ENCODE peak calls at places on chromosome 14, in seven cellular contexts. G is lower lobe of right lung, I is psoas muscle, R is stomach, T is adrenal gland, P is hepatocyte, H is PC-9. Q is an unnamed sample.

GRCh38 chr14:28766505-28767238 is at the start of gene FOXG1:
- DNase-seq in G (peak; percentile 12), I (peak; percentile 50), R (no peak), T (no peak), P (no peak), H (no peak), Q (peak; percentile 64)

GRCh38 chr14:69326611-69327010 is 66.7 kb downstream of the GALNT16 start:
- DNase-seq in G (no peak), I (no peak), R (no peak), T (no peak), P (no peak), H (no peak), Q (no peak)

GRCh38 chr14:79278798-79279644 is 932.3 kb downstream of the DIO2 start:
- DNase-seq in G (peak; percentile 88), I (peak; percentile 47), R (peak; percentile 84), T (peak; percentile 57), P (peak; percentile 93), H (peak; percentile 42), Q (peak; percentile 72)

GRCh38 chr14:20848316-20848954 is 42.8 kb upstream of the RNASE3 start:
- DNase-seq in G (no peak), I (no peak), R (no peak), T (no peak), P (peak; percentile 41), H (peak; percentile 31), Q (no peak)

GRCh38 chr14:24369463-24369862 is 1.5 kb downstream of the NFATC4 start:
- DNase-seq in G (no peak), I (no peak), R (no peak), T (no peak), P (no peak), H (no peak), Q (no peak)

GRCh38 chr14:54577977-54578376 is 11.0 kb downstream of the SAMD4A start:
- DNase-seq in G (no peak), I (no peak), R (no peak), T (no peak), P (peak; percentile 42), H (no peak), Q (no peak)

GRCh38 chr14:69010632-69011031 is 31.5 kb upstream of the ACTN1 start:
- DNase-seq in G (no peak), I (no peak), R (no peak), T (no peak), P (no peak), H (no peak), Q (no peak)

GRCh38 chr14:55353686-55354467 is 57.8 kb downstream of the ATG14 start:
- DNase-seq in G (no peak), I (no peak), R (no peak), T (no peak), P (no peak), H (no peak), Q (no peak)

GRCh38 chr14:81429028-81429427 is 28.9 kb upstream of the STON2 start:
- DNase-seq in G (no peak), I (no peak), R (no peak), T (no peak), P (no peak), H (no peak), Q (no peak)

GRCh38 chr14:98018626-98019025 is 1221.4 kb downstream of the VRK1 start:
- DNase-seq in G (no peak), I (no peak), R (no peak), T (no peak), P (no peak), H (no peak), Q (no peak)

GRCh38 chr14:33987565-33988080 is 36.7 kb upstream of the EGLN3 start:
- DNase-seq in G (no peak), I (no peak), R (no peak), T (no peak), P (no peak), H (no peak), Q (no peak)

GRCh38 chr14:60179296-60179924 is 14.2 kb upstream of the DHRS7 start:
- DNase-seq in G (no peak), I (peak; percentile 33), R (no peak), T (no peak), P (no peak), H (no peak), Q (no peak)

GRCh38 chr14:101417434-101417833 is 143.9 kb upstream of the DIO3 start:
- DNase-seq in G (no peak), I (no peak), R (no peak), T (no peak), P (no peak), H (no peak), Q (no peak)

GRCh38 chr14:85466678-85467077 is 63.3 kb upstream of the FLRT2 start:
- DNase-seq in G (no peak), I (no peak), R (no peak), T (no peak), P (no peak), H (no peak), Q (no peak)

GRCh38 chr14:87712386-87713113 is 280.4 kb downstream of the GALC start:
- DNase-seq in G (no peak), I (no peak), R (no peak), T (no peak), P (peak; percentile 34), H (no peak), Q (peak; percentile 7)

GRCh38 chr14:86824167-86824566 is 1168.8 kb downstream of the GALC start:
- DNase-seq in G (no peak), I (no peak), R (no peak), T (no peak), P (no peak), H (no peak), Q (no peak)

GRCh38 chr14:33201116-33201515 is 262.4 kb downstream of the NPAS3 start:
- DNase-seq in G (no peak), I (no peak), R (no peak), T (no peak), P (no peak), H (no peak), Q (no peak)

GRCh38 chr14:58978336-58978735 is 210.1 kb upstream of the DAAM1 start:
- DNase-seq in G (no peak), I (no peak), R (no peak), T (no peak), P (no peak), H (no peak), Q (peak; percentile 3)

GRCh38 chr14:59161571-59162175 is 26.8 kb upstream of the DAAM1 start:
- DNase-seq in G (no peak), I (no peak), R (no peak), T (no peak), P (peak; percentile 76), H (peak; percentile 5), Q (peak; percentile 95)

GRCh38 chr14:96095058-96095457 is 55.9 kb downstream of the C14orf132 start:
- DNase-seq in G (no peak), I (no peak), R (no peak), T (no peak), P (no peak), H (no peak), Q (no peak)

GRCh38 chr14:96095581-96096476 is 56.7 kb downstream of the C14orf132 start:
- DNase-seq in G (no peak), I (peak; percentile 42), R (peak; percentile 64), T (no peak), P (peak; percentile 82), H (peak; percentile 25), Q (peak; percentile 42)

GRCh38 chr14:96092936-96093335 is 53.8 kb downstream of the C14orf132 start:
- DNase-seq in G (no peak), I (no peak), R (no peak), T (no peak), P (no peak), H (no peak), Q (no peak)

GRCh38 chr14:96094656-96095055 is 55.5 kb downstream of the C14orf132 start:
- DNase-seq in G (no peak), I (no peak), R (no peak), T (no peak), P (no peak), H (no peak), Q (no peak)

DNA sequence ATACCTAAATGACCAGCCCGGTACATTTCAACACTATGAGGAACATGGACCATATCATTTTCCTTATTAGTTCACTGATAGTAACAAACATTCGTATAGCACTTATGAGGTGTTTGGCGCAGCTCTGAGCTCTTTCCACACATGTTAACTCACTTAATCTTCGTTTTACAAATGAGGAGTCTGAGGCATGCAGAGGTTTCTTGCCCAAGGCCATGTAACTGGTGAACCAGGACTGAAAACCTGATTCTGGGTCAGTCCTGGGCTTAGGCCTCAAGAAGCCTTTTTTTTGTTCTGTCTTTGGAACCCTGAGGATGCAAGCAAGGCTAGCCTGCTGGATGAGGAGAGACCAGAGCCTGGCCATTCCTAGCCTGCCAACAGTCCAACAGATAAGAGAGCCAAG is 55.0 kb downstream of the C14orf132 start:
- DNase-seq in G (no peak), I (no peak), R (no peak), T (no peak), P (no peak), H (no peak), Q (no peak)
- H3K4me1 ChIP-seq in G (peaks cover 27% of the 10 kb centered on the region), I (no peaks in the 10 kb centered on the region), R (peaks cover 13% of the 10 kb centered on the region), T (no peaks in the 10 kb centered on the region), P (peaks cover 22% of the 10 kb centered on the region), H (peaks cover 52% of the 10 kb centered on the region), Q (peaks cover 19% of the 10 kb centered on the region)

GRCh38 chr14:44204061-44204815 is 302.8 kb downstream of the FSCB start:
- DNase-seq in G (no peak), I (no peak), R (no peak), T (no peak), P (no peak), H (no peak), Q (peak; percentile 32)
- H3K27ac ChIP-seq in G (no peak overlapping the region), I (no peak overlapping the region), R (no peak overlapping the region), T (no peak overlapping the region), P (peak overlapping the region; percentile 1), H (no peak overlapping the region), Q (peak overlapping the region; percentile 48)

DNA sequence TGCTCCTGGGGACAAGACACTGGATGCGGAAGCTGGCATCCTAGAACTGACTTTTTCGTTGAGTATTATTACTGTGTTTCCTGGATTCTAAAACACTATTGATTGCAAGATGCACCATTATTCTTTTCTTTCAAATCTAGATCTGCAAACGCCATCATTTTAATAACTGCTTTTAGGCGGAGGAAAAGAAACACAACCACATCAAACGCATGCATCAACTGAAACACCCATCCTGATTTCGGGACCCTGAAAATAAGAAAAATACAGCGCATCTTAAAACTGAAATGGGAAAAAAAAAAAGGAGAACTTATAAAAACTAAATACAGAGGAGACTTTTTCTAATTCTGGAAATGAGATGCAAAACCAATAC is 103.7 kb upstream of the MAX start:
- DNase-seq in G (no peak), I (no peak), R (no peak), T (no peak), P (no peak), H (no peak), Q (no peak)
- H3K4me3 ChIP-seq in G (no peak overlapping the region), I (no peak overlapping the region), R (no peak overlapping the region), T (no peak overlapping the region), P (no peak overlapping the region), H (no peak overlapping the region), Q (no peak overlapping the region)

GRCh38 chr14:75277000-75277795 is 1.4 kb upstream of the FOS start:
- DNase-seq in G (peak; percentile 96), I (peak; percentile 90), R (peak; percentile 90), T (peak; percentile 92), P (peak; percentile 96), H (peak; percentile 99), Q (peak; percentile 78)

GRCh38 chr14:75279153-75279738 is 618 bp downstream of the FOS start:
- DNase-seq in G (peak; percentile 79), I (peak; percentile 64), R (no peak), T (peak; percentile 74), P (peak; percentile 57), H (peak; percentile 60), Q (peak; percentile 14)

GRCh38 chr14:75279739-75280447 is 1.3 kb downstream of the FOS start:
- DNase-seq in G (peak; percentile 67), I (peak; percentile 36), R (no peak), T (peak; percentile 43), P (peak; percentile 42), H (no peak), Q (no peak)

GRCh38 chr14:75278422-75279152 is at the start of gene FOS:
- DNase-seq in G (peak; percentile 94), I (peak; percentile 90), R (peak; percentile 93), T (peak; percentile 96), P (peak; percentile 96), H (peak; percentile 98), Q (peak; percentile 94)

GRCh38 chr14:75277796-75278421 is 719 bp upstream of the FOS start:
- DNase-seq in G (no peak), I (no peak), R (no peak), T (no peak), P (no peak), H (no peak), Q (no peak)
- H3K4me1 ChIP-seq in G (peaks cover 64% of the 10 kb centered on the region), I (peaks cover 30% of the 10 kb centered on the region), R (peaks cover 35% of the 10 kb centered on the region), T (peaks cover 24% of the 10 kb centered on the region), P (peaks cover 11% of the 10 kb centered on the region), H (peaks cover 51% of the 10 kb centered on the region), Q (peaks cover 4% of the 10 kb centered on the region)